ENCODE peak calls at places on chromosomes 1 and 21, in five cellular contexts. One of them, this sample, is unnamed.

GRCh38 chr1:7686301-7686850 is 84.7 kb upstream of the VAMP3 start:
- DNase-seq in amniotic epithelial cell: no peak
- DNase-seq in RPMI7951: no peak
- DNase-seq in hepatocyte: no peak
- DNase-seq in colonic mucosa: no peak
- DNase-seq in this sample: no peak

GRCh38 chr1:246971322-246971721 is 36.5 kb downstream of the ZNF695 start:
- DNase-seq in amniotic epithelial cell: peak; percentile 59
- DNase-seq in RPMI7951: peak; percentile 55
- DNase-seq in hepatocyte: peak; percentile 63
- DNase-seq in colonic mucosa: peak; percentile 24
- DNase-seq in this sample: no peak

GRCh38 chr21:25999935-26000582 is 170.5 kb downstream of the APP start:
- DNase-seq in amniotic epithelial cell: no peak
- DNase-seq in RPMI7951: no peak
- DNase-seq in hepatocyte: no peak
- DNase-seq in colonic mucosa: peak; percentile 51
- DNase-seq in this sample: no peak

GRCh38 chr21:46116846-46117585 is 19.1 kb downstream of the COL6A2 start:
- DNase-seq in amniotic epithelial cell: no peak
- DNase-seq in RPMI7951: peak; percentile 98
- DNase-seq in hepatocyte: no peak
- DNase-seq in colonic mucosa: no peak
- DNase-seq in this sample: no peak

GRCh38 chr1:66575739-66576138 is 41.8 kb downstream of the SGIP1 start:
- DNase-seq in amniotic epithelial cell: peak; percentile 98
- DNase-seq in RPMI7951: peak; percentile 52
- DNase-seq in hepatocyte: peak; percentile 77
- DNase-seq in colonic mucosa: no peak
- DNase-seq in this sample: no peak

GRCh38 chr1:15062479-15063099 is 91.0 kb upstream of the TMEM51 start:
- DNase-seq in amniotic epithelial cell: no peak
- DNase-seq in RPMI7951: peak; percentile 8
- DNase-seq in hepatocyte: peak; percentile 27
- DNase-seq in colonic mucosa: peak; percentile 42
- DNase-seq in this sample: peak; percentile 4

GRCh38 chr1:168991667-168992475 is 114.6 kb upstream of the ATP1B1 start:
- DNase-seq in amniotic epithelial cell: no peak
- DNase-seq in RPMI7951: no peak
- DNase-seq in hepatocyte: no peak
- DNase-seq in colonic mucosa: no peak
- DNase-seq in this sample: no peak

GRCh38 chr21:42644223-42645208 is 8.9 kb upstream of the PDE9A start:
- DNase-seq in amniotic epithelial cell: no peak
- DNase-seq in RPMI7951: peak; percentile 8
- DNase-seq in hepatocyte: no peak
- DNase-seq in colonic mucosa: no peak
- DNase-seq in this sample: peak; percentile 11

GRCh38 chr1:88224940-88225339 is 459.1 kb upstream of the PKN2 start:
- DNase-seq in amniotic epithelial cell: no peak
- DNase-seq in RPMI7951: no peak
- DNase-seq in hepatocyte: no peak
- DNase-seq in colonic mucosa: no peak
- DNase-seq in this sample: no peak

GRCh38 chr1:15943515-15944307 is 32.2 kb downstream of the ZBTB17 start:
- DNase-seq in amniotic epithelial cell: no peak
- DNase-seq in RPMI7951: no peak
- DNase-seq in hepatocyte: no peak
- DNase-seq in colonic mucosa: no peak
- DNase-seq in this sample: no peak

GRCh38 chr1:9369964-9370788 is 77.5 kb downstream of the SPSB1 start:
- DNase-seq in amniotic epithelial cell: no peak
- DNase-seq in RPMI7951: no peak
- DNase-seq in hepatocyte: no peak
- DNase-seq in colonic mucosa: no peak
- DNase-seq in this sample: no peak

GRCh38 chr1:222370911-222371717 is 176.8 kb downstream of the HHIPL2 start:
- DNase-seq in amniotic epithelial cell: peak; percentile 96
- DNase-seq in RPMI7951: peak; percentile 89
- DNase-seq in hepatocyte: no peak
- DNase-seq in colonic mucosa: no peak
- DNase-seq in this sample: peak; percentile 53

GRCh38 chr1:226967665-226968064 is 27.6 kb downstream of the COQ8A start:
- DNase-seq in amniotic epithelial cell: peak; percentile 93
- DNase-seq in RPMI7951: peak; percentile 57
- DNase-seq in hepatocyte: no peak
- DNase-seq in colonic mucosa: no peak
- DNase-seq in this sample: no peak

This sample was measured in kidney glomerular epithelial cell.